ENCODE peak calls at places on chromosomes 11 and 22, in eight cellular contexts. M, N, U, K, S, T, Z and X are unnamed samples. For H3K4me1, the result is how much of the 10 kb centered on the place peaks cover.

GRCh38 chr22:39080993-39081513 is 4.0 kb downstream of the APOBEC3G start:
- DNase-seq in T (no peak), U (no peak), Z (no peak), K (no peak), N (no peak), S (no peak), M (no peak), X (peak)

GRCh38 chr11:15747671-15748070 is 608.7 kb downstream of the SOX6 start:
- DNase-seq in K (no peak), N (no peak), U (no peak), T (no peak), S (peak), Z (no peak), M (no peak), X (no peak)

GRCh38 chr11:17611503-17612220 is 64.6 kb downstream of the OTOG start:
- DNase-seq in S (no peak), T (no peak), U (no peak), N (no peak), Z (no peak), M (no peak), K (no peak), X (no peak)

GRCh38 chr11:446886-447285 is 3.2 kb upstream of the PTDSS2 start:
- DNase-seq in K (no peak), T (no peak), S (no peak), M (no peak), Z (no peak), U (no peak), N (no peak), X (peak)

GRCh38 chr11:27404427-27404826 is 41.4 kb upstream of the CCDC34 start:
- DNase-seq in U (no peak), T (no peak), N (no peak), S (no peak), Z (no peak), M (no peak), K (no peak), X (no peak)

GRCh38 chr11:1852885-1853284 is at the start of gene LSP1:
- DNase-seq in M (no peak), U (no peak), N (no peak), Z (no peak), K (no peak), T (no peak), S (no peak), X (peak)

GRCh38 chr11:125951731-125952130 is 5.9 kb downstream of the VSIG10L2 start:
- DNase-seq in K (peak), U (no peak), N (no peak), Z (no peak), S (no peak), M (no peak), T (no peak), X (no peak)

GRCh38 chr22:17121235-17122195 is at the start of gene TMEM121B:
- DNase-seq in M (peak), Z (peak), S (peak), U (peak), N (no peak), K (peak), T (peak), X (peak)

GRCh38 chr11:94813436-94813720 is 45.2 kb downstream of the AMOTL1 start:
- DNase-seq in M (no peak), Z (no peak), T (no peak), S (no peak), U (no peak), N (no peak), K (no peak), X (no peak)

GRCh38 chr11:122633219-122633829 is 22.2 kb upstream of the UBASH3B start:
- DNase-seq in U (no peak), K (peak), T (peak), S (no peak), M (peak), N (peak), Z (peak), X (no peak)

GRCh38 chr11:110162216-110162615 is 69.0 kb downstream of the ZC3H12C start:
- DNase-seq in N (no peak), T (no peak), U (no peak), Z (no peak), K (no peak), M (no peak), S (no peak), X (no peak)
- H3K27ac ChIP-seq in N (no peak), T (no peak), U (no peak), Z (no peak), K (no peak), M (no peak), S (no peak), X (no peak)

GRCh38 chr11:9717719-9718118 is 53.8 kb downstream of the SWAP70 start:
- DNase-seq in T (no peak), M (no peak), U (no peak), Z (peak), S (no peak), K (peak), N (no peak), X (no peak)
- H3K4me1 ChIP-seq in T (half or more), M (under half), U (under half), Z (half or more), S (under half), K (under half), N (under half), X (under half)

GRCh38 chr11:45333023-45333422 is 46.9 kb upstream of the SYT13 start:
- DNase-seq in N (no peak), K (no peak), T (no peak), S (no peak), U (no peak), M (no peak), Z (peak), X (no peak)
- H3K4me3 ChIP-seq in N (no peak), K (no peak), T (peak), S (no peak), U (no peak), M (no peak), Z (no peak), X (no peak)

DNA sequence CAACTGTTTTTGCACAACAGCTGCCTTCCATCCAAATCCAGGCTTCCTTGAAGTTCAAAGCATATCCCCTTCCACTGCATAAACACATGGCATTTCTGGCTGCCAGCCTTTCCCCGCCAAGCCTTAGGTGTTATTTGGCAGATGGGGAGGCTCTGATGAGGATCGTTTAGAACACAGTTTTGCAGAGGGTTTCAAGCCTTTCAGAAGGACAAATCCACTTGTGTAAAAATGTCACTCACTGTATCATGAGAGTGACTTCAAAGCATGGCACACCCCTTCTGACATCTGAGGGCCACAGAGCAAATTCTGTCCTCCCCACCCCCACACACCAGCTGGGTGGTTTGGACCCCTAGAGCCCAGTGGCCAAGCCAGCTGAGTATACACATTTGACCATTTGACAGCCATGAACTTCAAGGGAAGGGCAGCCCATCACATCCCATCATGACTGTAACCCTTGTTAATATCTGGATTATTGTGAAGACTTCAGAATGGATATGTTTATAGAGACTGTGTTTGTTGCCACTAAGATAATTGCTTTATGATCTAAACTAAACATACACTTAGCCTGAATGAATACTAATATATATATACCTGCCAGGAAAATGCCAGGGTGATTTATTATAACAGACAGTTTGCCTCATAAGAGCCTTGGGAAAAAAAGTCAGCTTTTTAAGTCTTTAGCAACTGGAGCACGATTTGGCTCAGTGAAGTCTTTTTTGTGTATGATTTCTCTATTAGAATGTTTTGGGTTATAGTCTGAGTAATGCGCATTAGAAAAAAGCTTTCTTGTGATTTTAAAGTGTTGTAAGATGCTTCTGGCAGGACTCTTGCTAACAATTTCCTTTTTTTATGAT is 31.9 kb downstream of the FBLN1 start:
- DNase-seq in T (no peak), U (no peak), N (no peak), M (no peak), Z (no peak), S (no peak), K (no peak), X (no peak)
- H3K27ac ChIP-seq in T (no peak), U (no peak), N (no peak), M (no peak), Z (no peak), S (no peak), K (no peak), X (peak)

GRCh38 chr11:60916669-60917206 is 2.8 kb downstream of the TMEM109 start:
- DNase-seq in K (no peak), S (no peak), U (no peak), M (no peak), Z (no peak), T (no peak), N (no peak), X (no peak)
- H3K4me1 ChIP-seq in K (under half), S (under half), U (under half), M (under half), Z (under half), T (half or more), N (under half), X (under half)

GRCh38 chr11:134049303-134049702 is 19.6 kb upstream of the JAM3 start:
- DNase-seq in S (no peak), N (no peak), Z (no peak), K (no peak), M (no peak), U (no peak), T (no peak), X (no peak)

GRCh38 chr11:134045799-134046635 is 22.9 kb upstream of the JAM3 start:
- DNase-seq in Z (no peak), N (no peak), K (peak), M (peak), U (no peak), T (peak), S (no peak), X (no peak)

GRCh38 chr11:134046681-134047449 is 22.0 kb upstream of the JAM3 start:
- DNase-seq in S (no peak), U (no peak), Z (no peak), K (no peak), M (no peak), N (no peak), T (no peak), X (no peak)

GRCh38 chr11:134048028-134048427 is 20.8 kb upstream of the JAM3 start:
- DNase-seq in S (no peak), Z (no peak), U (no peak), N (no peak), K (no peak), T (no peak), M (no peak), X (no peak)

DNA sequence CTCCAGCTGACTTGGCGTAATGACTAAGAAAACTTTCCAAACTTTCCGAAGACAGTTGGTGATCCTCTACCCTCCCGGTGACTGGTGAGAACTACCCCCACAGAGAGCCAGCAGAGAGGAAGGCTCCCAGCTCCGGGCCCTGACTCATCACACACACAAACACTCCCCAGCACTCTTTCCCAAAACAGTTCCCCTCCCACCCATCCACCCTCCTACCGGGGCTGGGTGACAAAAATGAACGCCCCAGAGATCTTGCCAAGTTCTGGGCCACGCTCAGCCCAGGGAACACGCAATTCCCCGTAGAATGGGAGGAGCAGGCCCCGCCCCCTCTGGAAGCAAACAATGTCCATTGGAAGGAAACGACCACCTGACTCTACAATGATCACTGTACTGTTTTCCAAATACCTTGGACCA is 21.3 kb upstream of the JAM3 start:
- DNase-seq in U (peak), N (no peak), S (peak), M (no peak), Z (no peak), T (peak), K (no peak), X (no peak)
- H3K4me3 ChIP-seq in U (no peak), N (no peak), S (no peak), M (no peak), Z (no peak), T (peak), K (no peak), X (no peak)

GRCh38 chr22:41394012-41394356 is 12.2 kb downstream of the TEF start:
- DNase-seq in Z (no peak), T (no peak), S (no peak), M (no peak), K (no peak), U (no peak), N (no peak), X (no peak)
- H3K27ac ChIP-seq in Z (no peak), T (peak), S (no peak), M (no peak), K (peak), U (peak), N (no peak), X (no peak)

GRCh38 chr11:11265320-11265719 is 87.7 kb downstream of the CSNK2A3 start:
- DNase-seq in S (no peak), N (no peak), T (no peak), K (no peak), Z (no peak), M (no peak), U (no peak), X (no peak)

GRCh38 chr11:11263238-11264030 is 89.6 kb downstream of the CSNK2A3 start:
- DNase-seq in N (no peak), U (no peak), Z (no peak), S (no peak), M (no peak), K (peak), T (no peak), X (no peak)

GRCh38 chr11:11265994-11266606 is 87.0 kb downstream of the CSNK2A3 start:
- DNase-seq in U (peak), M (peak), Z (no peak), S (peak), K (peak), N (peak), T (no peak), X (peak)

GRCh38 chr11:11262171-11262920 is 90.7 kb downstream of the CSNK2A3 start:
- DNase-seq in T (no peak), K (no peak), S (no peak), N (no peak), Z (no peak), M (no peak), U (no peak), X (no peak)

DNA sequence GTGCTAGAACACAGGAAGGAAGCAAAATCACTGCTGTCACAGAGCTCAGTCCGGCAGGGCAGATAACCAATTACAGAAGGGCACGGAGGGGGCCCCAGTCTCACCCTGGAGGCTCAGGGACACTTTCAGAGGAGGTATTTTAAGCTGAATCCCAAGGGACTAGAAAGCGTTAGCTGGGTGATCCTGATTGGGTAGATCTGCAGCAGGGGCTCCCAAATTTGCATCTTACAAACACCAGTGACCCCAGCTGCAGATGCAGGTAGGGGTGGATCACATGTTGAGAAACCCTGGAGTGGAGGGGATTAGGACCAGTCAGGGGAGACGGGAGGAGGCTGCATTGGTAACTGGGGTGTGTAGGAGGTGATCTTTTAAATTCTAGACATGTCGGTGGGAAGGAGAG is 91.4 kb downstream of the CSNK2A3 start:
- DNase-seq in K (no peak), N (no peak), M (no peak), S (no peak), T (no peak), Z (no peak), U (no peak), X (peak)
- H3K4me1 ChIP-seq in K (under half), N (under half), M (under half), S (under half), T (under half), Z (under half), U (under half), X (under half)